ENCODE peak calls at places on chromosomes 5 and 9, in six cellular contexts. L is stomach, I is sigmoid colon, P is H1, G is spleen, R is SK-N-SH. B is an unnamed sample. For H3K4me1, the result is how much of the 10 kb centered on the place peaks cover.

GRCh38 chr5:57777174-57777581 is 294.6 kb upstream of the ACTBL2 start:
- DNase-seq in L (no peak), I (no peak), P (no peak), G (no peak), R (no peak), B (no peak)

GRCh38 chr9:110936252-110936651 is 102.0 kb downstream of the LPAR1 start:
- DNase-seq in L (no peak), I (no peak), P (no peak), G (no peak), R (no peak), B (no peak)

GRCh38 chr5:62284946-62285891 is 20.8 kb upstream of the KIF2A start:
- DNase-seq in L (no peak), I (no peak), P (no peak), G (no peak), R (no peak), B (no peak)

GRCh38 chr9:83108208-83108607 is 45.3 kb upstream of the RASEF start:
- DNase-seq in L (no peak), I (no peak), P (no peak), G (no peak), R (no peak), B (no peak)

GRCh38 chr5:3220638-3221288 is 374.9 kb upstream of the IRX1 start:
- DNase-seq in L (peak), I (no peak), P (peak), G (peak), R (no peak), B (no peak)

GRCh38 chr5:74130141-74130897 is 504.3 kb downstream of the ARHGEF28 start:
- DNase-seq in L (no peak), I (no peak), P (no peak), G (no peak), R (no peak), B (no peak)

GRCh38 chr9:127858041-127858512 is 3.6 kb upstream of the ENG start:
- DNase-seq in L (no peak), I (no peak), P (no peak), G (no peak), R (peak), B (peak)

GRCh38 chr9:108087781-108088180 is 598.2 kb upstream of the KLF4 start:
- DNase-seq in L (no peak), I (peak), P (no peak), G (no peak), R (no peak), B (no peak)

GRCh38 chr5:151628112-151628823 is 37.1 kb upstream of the FAT2 start:
- DNase-seq in L (no peak), I (no peak), P (no peak), G (no peak), R (no peak), B (no peak)

GRCh38 chr9:34957492-34958410 is at the start of gene PHF24:
- DNase-seq in L (no peak), I (no peak), P (peak), G (peak), R (peak), B (no peak)

GRCh38 chr9:19239955-19240354 is 9.5 kb downstream of the DENND4C start:
- DNase-seq in L (no peak), I (no peak), P (no peak), G (no peak), R (no peak), B (no peak)

GRCh38 chr5:10518352-10518751 is 45.5 kb upstream of the ANKRD33B start:
- DNase-seq in L (no peak), I (no peak), P (no peak), G (no peak), R (no peak), B (peak)

GRCh38 chr5:150488519-150489357 is 19.2 kb upstream of the NDST1 start:
- DNase-seq in L (peak), I (peak), P (no peak), G (no peak), R (no peak), B (peak)

GRCh38 chr5:856531-857425 is 6.0 kb upstream of the ZDHHC11 start:
- DNase-seq in L (no peak), I (peak), P (no peak), G (peak), R (no peak), B (no peak)

GRCh38 chr5:110880413-110880812 is 141.6 kb downstream of the SLC25A46 start:
- DNase-seq in L (peak), I (peak), P (no peak), G (no peak), R (no peak), B (no peak)

GRCh38 chr9:121972501-121972981 is 120.6 kb downstream of the TTLL11 start:
- DNase-seq in L (peak), I (no peak), P (no peak), G (no peak), R (no peak), B (peak)

GRCh38 chr9:967851-968641 is 8.4 kb upstream of the DMRT3 start:
- DNase-seq in L (no peak), I (no peak), P (peak), G (no peak), R (no peak), B (no peak)

GRCh38 chr5:74372051-74372450 is 268.5 kb downstream of the ENC1 start:
- DNase-seq in L (no peak), I (no peak), P (no peak), G (no peak), R (no peak), B (no peak)

GRCh38 chr9:27094640-27095039 is 14.4 kb upstream of the TEK start:
- DNase-seq in L (no peak), I (no peak), P (no peak), G (no peak), R (no peak), B (peak)

GRCh38 chr5:125410501-125411162 is 664.2 kb upstream of the ZNF608 start:
- DNase-seq in L (no peak), I (no peak), P (no peak), G (no peak), R (peak), B (peak)

GRCh38 chr9:80049096-80049495 is 477.3 kb downstream of the TLE4 start:
- DNase-seq in L (no peak), I (no peak), P (no peak), G (no peak), R (no peak), B (no peak)

DNA sequence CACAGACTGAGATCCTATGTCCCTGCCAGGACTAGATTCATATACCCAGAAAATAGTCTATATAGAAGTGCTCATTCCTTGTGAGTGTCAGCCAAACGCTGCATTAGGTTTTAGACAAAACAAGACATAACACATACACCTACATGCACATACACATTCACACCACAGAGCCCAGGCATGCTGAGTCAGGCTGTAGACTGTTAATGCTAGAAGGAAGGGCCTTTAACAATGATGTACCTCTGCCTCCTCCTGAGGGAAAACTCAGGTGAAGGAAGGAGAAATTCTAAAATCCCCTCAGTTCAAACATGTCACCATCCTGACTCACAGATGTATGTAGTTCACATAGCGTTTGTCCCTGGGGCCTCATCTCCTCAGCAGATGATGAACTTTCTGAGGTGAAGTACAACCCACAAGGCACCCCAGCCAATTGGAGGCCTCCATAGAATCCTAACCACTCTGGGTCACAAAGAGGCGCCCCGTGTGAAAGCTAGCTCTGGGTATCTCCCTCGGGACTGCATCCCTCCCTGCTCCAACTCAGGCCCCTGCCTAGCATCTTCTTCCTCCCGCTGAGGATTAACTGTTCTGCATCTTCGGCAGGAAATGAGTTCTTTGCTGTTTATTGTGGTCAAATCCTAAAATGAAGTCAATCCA is 40.7 kb upstream of the FSTL4 start:
- DNase-seq in L (no peak), I (no peak), P (no peak), G (no peak), R (no peak), B (no peak)
- TF ChIP-seq CTCF in L (no peak), I (no peak), P (no peak), G (no peak), R (no peak), B (no peak)

GRCh38 chr9:109914280-109915027 is 134.5 kb downstream of the PALM2AKAP2 start:
- DNase-seq in L (no peak), I (no peak), P (no peak), G (no peak), R (no peak), B (no peak)

GRCh38 chr9:109913461-109913810 is 133.4 kb downstream of the PALM2AKAP2 start:
- DNase-seq in L (no peak), I (no peak), P (no peak), G (no peak), R (no peak), B (no peak)

GRCh38 chr9:109912726-109913460 is 132.9 kb downstream of the PALM2AKAP2 start:
- DNase-seq in L (peak), I (no peak), P (no peak), G (no peak), R (no peak), B (peak)

GRCh38 chr9:109908459-109909390 is 128.7 kb downstream of the PALM2AKAP2 start:
- DNase-seq in L (no peak), I (no peak), P (no peak), G (no peak), R (no peak), B (peak)

DNA sequence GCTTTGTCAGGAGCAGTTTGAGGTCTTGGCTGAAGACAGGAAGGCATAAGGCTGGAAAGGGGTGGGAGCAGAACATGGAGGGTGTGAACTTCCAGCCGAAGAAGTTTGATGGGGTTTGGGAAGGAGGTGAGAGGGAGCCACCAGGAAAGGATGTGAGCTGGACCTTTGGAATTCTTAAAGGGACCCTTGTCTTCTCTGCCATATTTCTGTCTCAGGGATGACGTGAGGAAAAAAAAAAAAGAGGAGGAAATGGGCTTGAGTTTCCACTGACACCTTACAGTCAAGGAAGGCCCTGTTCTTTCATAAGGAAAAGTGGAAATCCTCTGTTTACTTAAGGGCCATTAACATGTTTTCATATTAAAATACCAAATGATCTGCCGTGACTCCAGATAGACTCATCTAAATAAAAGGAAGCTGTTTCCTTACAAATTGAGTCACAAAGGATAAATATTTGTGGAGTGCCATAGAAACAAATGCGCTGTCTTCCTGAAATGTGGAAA is 132.1 kb downstream of the PALM2AKAP2 start:
- DNase-seq in L (no peak), I (no peak), P (no peak), G (no peak), R (no peak), B (peak)
- TF ChIP-seq POLR2AphosphoS5 in L (no peak), I (no peak), P (no peak), G (no peak), R (no peak), B (peak)

GRCh38 chr5:36887532-36887931 is 11.0 kb downstream of the NIPBL start:
- DNase-seq in L (no peak), I (no peak), P (no peak), G (no peak), R (no peak), B (no peak)

GRCh38 chr5:36885149-36885548 is 8.6 kb downstream of the NIPBL start:
- DNase-seq in L (no peak), I (no peak), P (no peak), G (peak), R (no peak), B (no peak)

GRCh38 chr5:36886791-36887190 is 10.2 kb downstream of the NIPBL start:
- DNase-seq in L (no peak), I (no peak), P (no peak), G (no peak), R (no peak), B (no peak)

GRCh38 chr5:36883894-36884462 is 7.4 kb downstream of the NIPBL start:
- DNase-seq in L (no peak), I (no peak), P (no peak), G (no peak), R (no peak), B (no peak)

GRCh38 chr5:36885566-36886485 is 9.3 kb downstream of the NIPBL start:
- DNase-seq in L (no peak), I (peak), P (no peak), G (peak), R (no peak), B (no peak)
- H3K4me1 ChIP-seq in L (half or more), I (under half), P (under half), G (half or more), R (under half), B (under half)

GRCh38 chr5:179927834-179928233 is 20.1 kb upstream of the TBC1D9B start:
- DNase-seq in L (no peak), I (no peak), P (peak), G (no peak), R (no peak), B (no peak)

GRCh38 chr5:179923422-179923821 is 15.7 kb upstream of the TBC1D9B start:
- DNase-seq in L (no peak), I (no peak), P (no peak), G (no peak), R (no peak), B (no peak)

GRCh38 chr5:179930788-179931473 is 23.2 kb upstream of the TBC1D9B start:
- DNase-seq in L (no peak), I (no peak), P (peak), G (no peak), R (no peak), B (peak)

GRCh38 chr5:179926657-179927056 is 19.0 kb upstream of the TBC1D9B start:
- DNase-seq in L (no peak), I (no peak), P (peak), G (no peak), R (no peak), B (no peak)
- TF ChIP-seq CTCF in L (no peak), I (no peak), P (no peak), G (no peak), R (no peak), B (no peak)

DNA sequence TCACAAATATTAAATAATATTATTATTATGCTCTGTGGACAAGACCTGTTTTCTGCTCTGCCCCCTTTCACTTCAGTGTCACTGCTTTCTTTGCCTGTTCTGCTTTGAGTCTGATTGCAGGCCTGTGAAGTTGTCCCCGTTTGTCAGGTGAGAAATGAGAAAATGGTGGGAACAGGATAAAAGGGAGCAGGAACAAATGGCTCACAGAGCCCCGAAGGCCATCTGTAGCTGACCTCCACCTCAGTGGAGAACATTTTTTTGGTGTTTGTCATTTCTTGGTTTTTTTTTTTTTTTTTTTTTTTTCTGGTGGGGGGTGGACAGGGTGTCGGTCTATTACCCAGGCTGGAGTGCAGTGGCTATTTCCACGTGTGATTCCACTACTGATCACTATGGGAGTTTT is 13.2 kb upstream of the S100Z start:
- DNase-seq in L (no peak), I (no peak), P (no peak), G (no peak), R (no peak), B (no peak)
- TF ChIP-seq POLR2AphosphoS5 in L (no peak), I (no peak), P (no peak), G (no peak), R (no peak), B (no peak)

GRCh38 chr9:70470050-70471015 is 55.9 kb upstream of the KLF9 start:
- DNase-seq in L (peak), I (no peak), P (no peak), G (no peak), R (no peak), B (peak)
- H3K4me1 ChIP-seq in L (half or more), I (half or more), P (under half), G (under half), R (under half), B (under half)

DNA sequence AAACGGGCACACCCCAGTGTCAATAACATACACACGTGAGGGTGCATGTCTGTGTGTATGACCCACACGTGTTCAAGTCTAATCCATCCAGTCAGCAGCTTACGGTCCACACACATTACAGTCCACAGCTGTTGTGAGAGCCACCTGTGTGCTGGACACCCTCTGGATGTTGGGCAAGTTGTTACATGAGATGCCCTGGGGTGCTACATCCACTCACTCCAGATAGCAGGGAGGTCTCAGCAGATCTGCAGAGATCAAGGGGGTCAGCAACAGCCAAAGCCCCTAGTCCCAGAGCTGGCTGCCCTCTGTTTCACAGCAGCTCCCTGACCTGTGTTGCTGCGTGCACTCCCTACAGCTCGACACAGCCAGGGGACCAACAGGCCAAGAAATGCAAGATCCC is 4.3 kb upstream of the AIF1L start:
- DNase-seq in L (no peak), I (no peak), P (no peak), G (no peak), R (no peak), B (no peak)
- TF ChIP-seq CTCF in L (no peak), I (no peak), P (no peak), G (no peak), R (no peak), B (no peak)

GRCh38 chr9:98442114-98442513 is 186.7 kb upstream of the TBC1D2 start:
- DNase-seq in L (no peak), I (no peak), P (no peak), G (no peak), R (no peak), B (no peak)
- TF ChIP-seq POLR2AphosphoS5 in L (no peak), I (no peak), P (no peak), G (no peak), R (no peak), B (no peak)

DNA sequence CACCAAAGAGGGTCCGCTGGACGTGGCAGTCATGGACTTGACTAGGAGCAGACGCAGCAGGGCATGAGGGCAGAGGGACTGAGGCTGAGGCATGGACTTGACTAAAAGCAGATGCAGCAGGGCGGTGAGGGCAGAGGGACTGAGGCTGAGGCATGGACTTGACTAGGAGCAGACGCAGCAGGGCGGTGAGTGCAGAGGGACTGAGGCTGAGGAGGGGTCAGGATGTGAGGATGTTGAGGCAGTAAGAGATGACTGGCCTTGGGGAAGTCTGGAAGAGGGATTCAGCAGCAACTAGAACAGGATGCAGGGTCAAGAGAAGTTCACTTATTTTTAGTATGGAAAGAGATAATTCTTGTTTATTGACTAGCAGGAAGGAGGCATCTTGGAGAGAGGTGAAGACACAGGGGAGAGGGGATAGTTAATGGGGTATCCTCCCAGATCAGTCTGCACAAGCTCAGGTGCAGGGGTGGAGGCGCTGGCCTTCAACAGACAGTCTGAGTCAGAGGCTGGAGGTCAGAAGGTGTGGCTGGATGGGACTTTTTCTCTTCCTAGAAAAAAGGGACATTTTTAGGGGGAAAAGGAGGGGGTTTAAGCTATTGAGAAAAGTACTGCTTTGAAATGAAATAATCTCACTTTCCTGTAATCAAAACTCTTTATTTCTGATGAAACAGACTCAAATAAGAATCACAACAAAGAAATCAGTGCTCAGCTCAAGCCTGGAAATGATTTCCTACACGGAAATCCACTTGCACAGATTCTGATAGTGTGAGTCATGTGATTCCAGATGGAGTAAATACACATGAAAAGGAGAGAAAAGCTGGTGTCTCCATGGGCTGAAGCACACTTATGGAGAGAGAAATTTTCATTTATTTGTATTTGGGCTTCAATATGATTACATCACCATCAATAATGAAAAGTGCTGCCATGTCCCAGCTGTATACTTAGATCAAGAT is 130.9 kb downstream of the PALM2AKAP2 start:
- DNase-seq in L (no peak), I (no peak), P (no peak), G (no peak), R (no peak), B (peak)
- H3K4me1 ChIP-seq in L (under half), I (under half), P (under half), G (half or more), R (under half), B (half or more)

B was measured in endothelial cell of umbilical vein.